ENCODE peak calls at places on chromosomes 3 and 15, in six cellular contexts. W is pancreas; P is cardiac fibroblast; H is A549; E is activated gamma-delta T cell treated with anti-CD3 and anti-CD28 coated beads, Interleukin-2, amount 50 U/mL, for 16 hours; V is caudate nucleus. A is an unnamed sample.

GRCh38 chr3:3259181-3259580 is 79.7 kb upstream of the CRBN start:
- DNase-seq in E (no peak), V (no peak), H (no peak), W (no peak), P (no peak), A (no peak)

GRCh38 chr3:188914556-188914955 is 257.2 kb upstream of the TPRG1 start:
- DNase-seq in P (peak; percentile 56), E (no peak), W (no peak), H (no peak), V (no peak), A (no peak)

GRCh38 chr3:193403307-193403706 is 24.8 kb upstream of the ATP13A5 start:
- DNase-seq in W (no peak), E (no peak), P (no peak), H (no peak), V (no peak), A (no peak)

GRCh38 chr3:140898340-140899180 is 43.1 kb upstream of the SLC25A36 start:
- DNase-seq in E (no peak), P (peak; percentile 72), V (no peak), W (no peak), H (peak; percentile 54), A (peak; percentile 28)

GRCh38 chr3:126827121-126827520 is 123.1 kb downstream of the CHCHD6 start:
- DNase-seq in P (peak; percentile 79), E (no peak), H (no peak), W (no peak), V (no peak), A (no peak)

GRCh38 chr3:150737874-150738679 is 24.9 kb downstream of the SIAH2 start:
- DNase-seq in P (peak; percentile 60), E (no peak), W (no peak), V (no peak), H (no peak), A (no peak)

GRCh38 chr3:120795959-120796358 is 53.4 kb downstream of the GTF2E1 start:
- DNase-seq in V (no peak), P (no peak), H (peak; percentile 37), E (no peak), W (no peak), A (no peak)

GRCh38 chr15:63596666-63597032 is 538 bp upstream of the FBXL22 start:
- DNase-seq in E (no peak), V (no peak), W (no peak), H (no peak), P (no peak), A (no peak)

GRCh38 chr15:42608110-42608531 is 32.7 kb downstream of the STARD9 start:
- DNase-seq in P (peak; percentile 63), E (peak; percentile 28), W (no peak), H (no peak), V (no peak), A (no peak)

GRCh38 chr3:47857151-47857550 is 54.2 kb downstream of the DHX30 start:
- DNase-seq in P (no peak), E (no peak), W (no peak), V (no peak), H (no peak), A (no peak)

GRCh38 chr3:12601072-12601471 is 44.2 kb downstream of the MKRN2 start:
- DNase-seq in H (peak; percentile 39), W (no peak), E (no peak), P (peak; percentile 31), V (no peak), A (no peak)

GRCh38 chr3:59433546-59433945 is 383.7 kb upstream of the CFAP20DC start:
- DNase-seq in H (no peak), P (no peak), E (no peak), W (no peak), V (no peak), A (no peak)